ENCODE peak calls at places on chromosomes 11 and 22, in five cellular contexts. One of them, this sample, is unnamed.

GRCh38 chr11:131889146-131889577 is 518.7 kb downstream of the NTM start:
- DNase-seq in cardiac muscle cell: peak
- DNase-seq in BJ: peak
- DNase-seq in choroid plexus epithelial cell: peak
- DNase-seq in IMR-90: peak
- DNase-seq in this sample: peak

GRCh38 chr11:1485504-1485885 is 1.1 kb downstream of the MOB2 start:
- DNase-seq in choroid plexus epithelial cell: no peak
- DNase-seq in BJ: no peak
- DNase-seq in cardiac muscle cell: no peak
- DNase-seq in IMR-90: no peak
- DNase-seq in this sample: no peak

GRCh38 chr11:1851437-1852180 is 1.3 kb upstream of the LSP1 start:
- DNase-seq in IMR-90: no peak
- DNase-seq in cardiac muscle cell: no peak
- DNase-seq in choroid plexus epithelial cell: no peak
- DNase-seq in BJ: no peak
- DNase-seq in this sample: no peak

GRCh38 chr11:86637976-86638375 is 34.4 kb downstream of the ME3 start:
- DNase-seq in cardiac muscle cell: no peak
- DNase-seq in BJ: no peak
- DNase-seq in choroid plexus epithelial cell: peak
- DNase-seq in IMR-90: peak
- DNase-seq in this sample: no peak

GRCh38 chr11:82927264-82927880 is 25.8 kb downstream of the DDIAS start:
- DNase-seq in BJ: no peak
- DNase-seq in IMR-90: peak
- DNase-seq in cardiac muscle cell: peak
- DNase-seq in choroid plexus epithelial cell: peak
- DNase-seq in this sample: peak

GRCh38 chr11:44726278-44727113 is at the start of gene TSPAN18:
- DNase-seq in cardiac muscle cell: no peak
- DNase-seq in IMR-90: no peak
- DNase-seq in BJ: no peak
- DNase-seq in choroid plexus epithelial cell: no peak
- DNase-seq in this sample: no peak

GRCh38 chr11:70672991-70673670 is 274.8 kb downstream of the CTTN start:
- DNase-seq in BJ: no peak
- DNase-seq in choroid plexus epithelial cell: no peak
- DNase-seq in IMR-90: no peak
- DNase-seq in cardiac muscle cell: no peak
- DNase-seq in this sample: no peak

GRCh38 chr22:22355233-22355834 is 110.7 kb downstream of the VPREB1 start:
- DNase-seq in IMR-90: no peak
- DNase-seq in BJ: no peak
- DNase-seq in cardiac muscle cell: no peak
- DNase-seq in choroid plexus epithelial cell: no peak
- DNase-seq in this sample: no peak

GRCh38 chr11:925496-926301 is at the start of gene AP2A2:
- DNase-seq in cardiac muscle cell: peak
- DNase-seq in IMR-90: peak
- DNase-seq in BJ: no peak
- DNase-seq in choroid plexus epithelial cell: peak
- DNase-seq in this sample: peak

GRCh38 chr11:80495116-80495515 is 1054.3 kb upstream of the TENM4 start:
- DNase-seq in IMR-90: no peak
- DNase-seq in choroid plexus epithelial cell: no peak
- DNase-seq in cardiac muscle cell: no peak
- DNase-seq in BJ: no peak
- DNase-seq in this sample: no peak

GRCh38 chr11:1303196-1303821 is 6.1 kb downstream of the TOLLIP start:
- DNase-seq in choroid plexus epithelial cell: no peak
- DNase-seq in cardiac muscle cell: no peak
- DNase-seq in IMR-90: no peak
- DNase-seq in BJ: no peak
- DNase-seq in this sample: no peak

GRCh38 chr11:14927146-14927545 is 35.1 kb upstream of the CYP2R1 start:
- DNase-seq in IMR-90: peak
- DNase-seq in BJ: peak
- DNase-seq in cardiac muscle cell: peak
- DNase-seq in choroid plexus epithelial cell: no peak
- DNase-seq in this sample: no peak

GRCh38 chr11:64675417-64676252 is 47.4 kb downstream of the NRXN2 start:
- DNase-seq in IMR-90: peak
- DNase-seq in cardiac muscle cell: peak
- DNase-seq in choroid plexus epithelial cell: peak
- DNase-seq in BJ: no peak
- DNase-seq in this sample: peak

GRCh38 chr11:108873305-108873704 is 208.4 kb downstream of the DDX10 start:
- DNase-seq in cardiac muscle cell: peak
- DNase-seq in IMR-90: peak
- DNase-seq in choroid plexus epithelial cell: peak
- DNase-seq in BJ: no peak
- DNase-seq in this sample: peak

GRCh38 chr22:26615149-26615548 is 2.7 kb downstream of the CRYBB1 start:
- DNase-seq in choroid plexus epithelial cell: no peak
- DNase-seq in cardiac muscle cell: no peak
- DNase-seq in BJ: no peak
- DNase-seq in IMR-90: no peak
- DNase-seq in this sample: no peak

GRCh38 chr11:68251770-68252169 is 20.0 kb downstream of the C11orf24 start:
- DNase-seq in cardiac muscle cell: no peak
- DNase-seq in IMR-90: no peak
- DNase-seq in BJ: no peak
- DNase-seq in choroid plexus epithelial cell: no peak
- DNase-seq in this sample: no peak

GRCh38 chr11:78039391-78039918 is 16.4 kb upstream of the KCTD14 start:
- DNase-seq in IMR-90: no peak
- DNase-seq in BJ: no peak
- DNase-seq in cardiac muscle cell: no peak
- DNase-seq in choroid plexus epithelial cell: no peak
- DNase-seq in this sample: no peak

GRCh38 chr11:49995559-49995958 is 13.2 kb upstream of the OR4C12 start:
- DNase-seq in IMR-90: peak
- DNase-seq in choroid plexus epithelial cell: peak
- DNase-seq in cardiac muscle cell: peak
- DNase-seq in BJ: no peak
- DNase-seq in this sample: peak

GRCh38 chr11:111421251-111421650 is 42.2 kb upstream of the POU2AF1 start:
- DNase-seq in BJ: no peak
- DNase-seq in cardiac muscle cell: no peak
- DNase-seq in choroid plexus epithelial cell: no peak
- DNase-seq in IMR-90: no peak
- DNase-seq in this sample: no peak

GRCh38 chr22:49052023-49052538 is 775.6 kb downstream of the BRD1 start:
- DNase-seq in choroid plexus epithelial cell: peak
- DNase-seq in cardiac muscle cell: peak
- DNase-seq in IMR-90: no peak
- DNase-seq in BJ: no peak
- DNase-seq in this sample: no peak

GRCh38 chr11:61370349-61371005 is 8.3 kb downstream of the TMEM138 start:
- DNase-seq in choroid plexus epithelial cell: peak
- DNase-seq in cardiac muscle cell: no peak
- DNase-seq in IMR-90: peak
- DNase-seq in BJ: no peak
- DNase-seq in this sample: no peak
- TF ChIP-seq CTCF in choroid plexus epithelial cell: no peak
- TF ChIP-seq CTCF in cardiac muscle cell: no peak
- TF ChIP-seq CTCF in IMR-90: no peak
- TF ChIP-seq CTCF in BJ: no peak
- TF ChIP-seq CTCF in this sample: no peak

DNA sequence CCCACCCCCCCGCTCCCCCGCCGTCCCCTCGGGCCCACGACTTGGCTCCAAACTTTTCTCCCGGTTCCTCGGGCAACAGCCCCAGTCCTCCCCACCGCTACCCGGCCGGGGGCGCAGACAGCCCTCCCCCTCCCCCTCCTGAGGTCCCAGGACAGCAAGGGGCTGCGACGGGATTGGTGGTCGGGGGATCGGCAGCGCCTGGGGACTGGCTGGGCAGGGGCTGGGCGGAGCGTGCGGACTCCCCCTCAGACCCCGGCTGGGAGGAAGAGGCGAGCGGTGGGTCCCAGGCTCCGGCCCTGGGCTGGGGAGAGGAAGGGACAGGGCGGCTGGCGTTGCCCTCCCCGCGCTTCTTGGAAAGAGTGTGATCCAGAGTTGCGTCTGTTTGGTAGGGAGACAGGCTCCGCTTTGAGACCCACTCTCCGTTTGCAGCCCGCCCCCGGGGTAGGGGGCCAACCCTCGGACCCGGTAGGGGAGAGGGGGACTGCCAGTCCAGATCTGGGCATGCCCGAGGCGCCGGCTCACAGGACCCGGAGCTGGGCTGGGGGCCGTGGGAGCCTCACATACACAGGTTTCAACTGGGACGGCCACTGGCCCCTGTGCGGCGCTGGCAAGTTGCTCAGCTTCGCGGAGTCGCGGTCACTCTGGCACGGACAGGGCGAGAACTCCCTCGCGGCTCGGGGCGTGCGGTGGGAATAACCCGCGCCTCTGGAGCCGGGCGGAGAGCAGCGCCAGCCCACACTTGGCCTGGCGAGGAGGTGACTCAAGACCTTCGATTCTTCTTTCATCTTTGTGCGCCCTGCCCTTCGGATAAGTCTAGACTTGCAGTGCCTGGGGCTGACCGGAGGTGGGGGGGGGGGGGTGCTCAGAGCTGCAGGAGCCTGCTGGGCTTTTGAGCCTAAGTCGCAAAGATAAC is 1.0 kb downstream of the TSKU start:
- DNase-seq in cardiac muscle cell: peak
- DNase-seq in choroid plexus epithelial cell: peak
- DNase-seq in IMR-90: peak
- DNase-seq in BJ: no peak
- DNase-seq in this sample: peak
- H3K4me3 ChIP-seq in cardiac muscle cell: peak
- H3K4me3 ChIP-seq in choroid plexus epithelial cell: peak
- H3K4me3 ChIP-seq in IMR-90: peak
- H3K4me3 ChIP-seq in BJ: peak
- H3K4me3 ChIP-seq in this sample: peak

GRCh38 chr22:50175191-50175461 is 4.6 kb downstream of the PANX2 start:
- DNase-seq in choroid plexus epithelial cell: no peak
- DNase-seq in IMR-90: no peak
- DNase-seq in cardiac muscle cell: no peak
- DNase-seq in BJ: no peak
- DNase-seq in this sample: no peak
- TF ChIP-seq CTCF in choroid plexus epithelial cell: no peak
- TF ChIP-seq CTCF in IMR-90: no peak
- TF ChIP-seq CTCF in cardiac muscle cell: no peak
- TF ChIP-seq CTCF in BJ: no peak
- TF ChIP-seq CTCF in this sample: no peak

GRCh38 chr11:61162092-61162935 is 1.1 kb upstream of the VPS37C start:
- DNase-seq in IMR-90: peak
- DNase-seq in choroid plexus epithelial cell: peak
- DNase-seq in BJ: no peak
- DNase-seq in cardiac muscle cell: peak
- DNase-seq in this sample: peak

GRCh38 chr11:61161190-61162091 is at the start of gene VPS37C:
- DNase-seq in BJ: peak
- DNase-seq in IMR-90: peak
- DNase-seq in choroid plexus epithelial cell: peak
- DNase-seq in cardiac muscle cell: peak
- DNase-seq in this sample: peak

GRCh38 chr11:61168292-61168691 is 7.1 kb upstream of the VPS37C start:
- DNase-seq in IMR-90: no peak
- DNase-seq in BJ: no peak
- DNase-seq in choroid plexus epithelial cell: no peak
- DNase-seq in cardiac muscle cell: no peak
- DNase-seq in this sample: no peak

GRCh38 chr11:61163714-61164609 is 2.7 kb upstream of the VPS37C start:
- DNase-seq in IMR-90: no peak
- DNase-seq in cardiac muscle cell: no peak
- DNase-seq in BJ: no peak
- DNase-seq in choroid plexus epithelial cell: no peak
- DNase-seq in this sample: no peak

DNA sequence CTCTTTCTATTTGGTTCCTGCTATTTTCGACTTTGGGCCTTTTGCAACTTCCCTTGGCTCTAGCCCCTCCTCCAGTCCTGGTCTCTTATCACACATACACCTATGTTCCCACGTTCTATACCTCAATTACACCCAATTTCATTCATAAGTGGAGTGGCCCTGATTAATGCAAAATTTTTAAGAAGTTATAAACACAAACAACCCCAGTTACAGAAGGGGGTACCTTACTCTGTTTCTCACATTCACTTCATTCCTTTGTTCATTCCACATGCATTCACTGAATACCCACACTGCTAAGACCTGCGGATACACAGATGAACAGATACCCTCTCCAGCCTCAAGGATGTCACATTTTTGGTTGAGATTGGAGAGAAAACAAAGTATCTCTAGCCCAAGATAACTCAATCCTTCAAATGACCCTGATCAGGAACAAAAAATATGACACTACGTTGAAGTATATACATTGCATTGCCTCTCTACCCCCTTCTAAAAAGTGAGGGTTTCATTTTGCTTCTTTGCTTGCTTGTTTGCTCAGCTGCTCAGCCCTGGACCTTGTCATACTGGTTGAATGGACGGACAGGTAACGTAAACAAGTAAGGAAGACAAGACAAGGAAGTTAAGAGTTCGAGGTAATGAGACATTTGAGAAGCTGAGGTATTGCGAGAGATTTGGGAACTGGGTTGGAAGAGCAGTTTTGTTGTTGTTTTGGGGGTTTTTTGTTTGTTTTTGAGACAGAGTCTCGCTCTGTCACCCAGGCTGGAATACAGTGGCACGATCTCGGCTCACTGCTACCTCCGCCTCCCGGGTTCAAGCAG is 3.6 kb upstream of the VPS37C start:
- DNase-seq in BJ: no peak
- DNase-seq in choroid plexus epithelial cell: no peak
- DNase-seq in cardiac muscle cell: no peak
- DNase-seq in IMR-90: no peak
- DNase-seq in this sample: no peak
- H3K4me3 ChIP-seq in BJ: no peak
- H3K4me3 ChIP-seq in choroid plexus epithelial cell: no peak
- H3K4me3 ChIP-seq in cardiac muscle cell: no peak
- H3K4me3 ChIP-seq in IMR-90: no peak
- H3K4me3 ChIP-seq in this sample: no peak

DNA sequence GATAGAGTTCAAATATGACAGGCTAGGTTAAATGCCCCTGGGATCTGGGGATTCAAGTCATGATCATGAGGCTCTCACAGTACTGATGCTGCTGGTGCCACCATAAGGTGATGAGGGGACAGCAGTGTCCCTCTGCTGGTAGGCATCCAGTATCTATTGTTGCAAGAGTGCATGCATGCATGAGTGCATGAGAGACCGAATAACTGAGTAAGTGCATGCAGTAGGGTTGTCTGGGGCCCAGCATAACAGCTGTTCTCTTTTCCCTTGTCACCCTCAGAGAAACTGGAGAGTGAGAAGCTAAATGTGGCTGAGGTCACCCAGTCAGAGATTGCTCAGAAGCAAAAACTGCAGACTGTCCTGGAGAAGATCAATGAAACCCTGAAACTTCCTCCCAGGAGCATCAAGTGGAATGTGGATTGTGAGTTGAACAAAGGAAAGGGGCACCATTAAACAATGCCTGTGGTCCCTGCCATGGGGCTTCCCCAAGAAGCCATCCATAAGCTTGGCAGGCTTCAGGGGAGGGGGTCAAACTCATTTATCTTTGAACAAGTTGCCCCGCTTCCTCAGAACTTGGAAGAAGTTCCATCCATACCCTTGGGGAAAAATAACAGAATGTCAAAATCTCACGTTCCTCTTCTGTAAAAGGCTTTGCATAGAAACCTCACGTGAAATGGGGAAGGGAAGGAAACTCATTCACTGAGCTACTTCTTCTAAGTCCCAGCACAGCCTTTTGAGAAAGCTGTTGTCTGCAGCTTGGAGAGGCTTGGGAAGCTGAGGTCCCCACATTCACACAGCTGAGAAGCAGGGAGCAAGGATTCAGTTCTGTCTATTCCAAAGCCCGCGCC is 119.0 kb downstream of the PARVA start:
- DNase-seq in cardiac muscle cell: no peak
- DNase-seq in BJ: no peak
- DNase-seq in choroid plexus epithelial cell: no peak
- DNase-seq in IMR-90: peak
- DNase-seq in this sample: no peak
- TF ChIP-seq CTCF in cardiac muscle cell: no peak
- TF ChIP-seq CTCF in BJ: peak
- TF ChIP-seq CTCF in choroid plexus epithelial cell: peak
- TF ChIP-seq CTCF in IMR-90: peak
- TF ChIP-seq CTCF in this sample: no peak